ENCODE peak calls at places on chromosomes 11 and 22, in four cellular contexts. T is breast epithelium, B is neuronal stem cell, W is HL-60. X is an unnamed sample.

GRCh38 chr11:112661571-112661970 is 299.6 kb upstream of the NCAM1 start:
- DNase-seq in T (no peak), B (peak), W (no peak), X (no peak)

GRCh38 chr22:31857247-31857646 is 87.1 kb upstream of the YWHAH start:
- DNase-seq in T (no peak), B (peak), W (no peak), X (no peak)

GRCh38 chr11:133726576-133726975 is 118.7 kb downstream of the SPATA19 start:
- DNase-seq in T (no peak), B (no peak), W (no peak), X (no peak)

GRCh38 chr11:102318469-102318868 is 1.2 kb downstream of the BIRC3 start:
- DNase-seq in T (no peak), B (no peak), W (no peak), X (no peak)

GRCh38 chr22:40418366-40419201 is 48.2 kb downstream of the SGSM3 start:
- DNase-seq in T (no peak), B (no peak), W (no peak), X (no peak)

GRCh38 chr11:33912405-33913361 is 20.8 kb upstream of the LMO2 start:
- DNase-seq in T (no peak), B (peak), W (peak), X (no peak)

GRCh38 chr11:113162590-113162961 is 151.8 kb upstream of the TTC12 start:
- DNase-seq in T (no peak), B (no peak), W (no peak), X (peak)

GRCh38 chr22:29004647-29005371 is 56.8 kb downstream of the C22orf31 start:
- DNase-seq in T (peak), B (peak), W (no peak), X (no peak)

GRCh38 chr11:94457118-94458029 is 36.3 kb downstream of the MRE11 start:
- DNase-seq in T (no peak), B (no peak), W (no peak), X (no peak)

GRCh38 chr11:15912825-15913224 is 443.5 kb downstream of the SOX6 start:
- DNase-seq in T (no peak), B (no peak), W (no peak), X (no peak)

GRCh38 chr22:29060251-29060650 is 1.4 kb downstream of the C22orf31 start:
- DNase-seq in T (no peak), B (no peak), W (no peak), X (no peak)

GRCh38 chr11:69705901-69706787 is 2.3 kb upstream of the FGF19 start:
- DNase-seq in T (no peak), B (no peak), W (no peak), X (no peak)

GRCh38 chr11:66015094-66015881 is 3.5 kb downstream of the CST6 start:
- DNase-seq in T (no peak), B (no peak), W (no peak), X (no peak)

GRCh38 chr11:126518996-126519351 is 163.5 kb downstream of the ST3GAL4 start:
- DNase-seq in T (no peak), B (no peak), W (no peak), X (no peak)

GRCh38 chr22:41563051-41563711 is 2.4 kb downstream of the CSDC2 start:
- DNase-seq in T (no peak), B (no peak), W (no peak), X (no peak)

GRCh38 chr11:6210274-6210955 is 5.1 kb downstream of the C11orf42 start:
- DNase-seq in T (no peak), B (no peak), W (no peak), X (no peak)

GRCh38 chr11:44005076-44005800 is 42.5 kb upstream of the ACCSL start:
- DNase-seq in T (no peak), B (peak), W (no peak), X (no peak)

GRCh38 chr22:22759889-22760546 is 115.6 kb downstream of the GGTLC2 start:
- DNase-seq in T (no peak), B (no peak), W (no peak), X (no peak)

GRCh38 chr22:43412808-43413785 is 1.3 kb downstream of the MPPED1 start:
- DNase-seq in T (no peak), B (peak), W (no peak), X (no peak)

GRCh38 chr11:113014731-113015455 is 53.7 kb downstream of the NCAM1 start:
- DNase-seq in T (no peak), B (no peak), W (no peak), X (no peak)

GRCh38 chr11:69371731-69372588 is 78.0 kb downstream of the MYEOV start:
- DNase-seq in T (no peak), B (no peak), W (no peak), X (no peak)

GRCh38 chr11:130096042-130096441 is 26.3 kb downstream of the APLP2 start:
- DNase-seq in T (no peak), B (no peak), W (no peak), X (no peak)

GRCh38 chr11:110777765-110778164 is 65.5 kb upstream of the ARHGAP20 start:
- DNase-seq in T (no peak), B (no peak), W (no peak), X (no peak)

GRCh38 chr22:43435851-43436535 is 24.2 kb downstream of the MPPED1 start:
- DNase-seq in T (peak), B (no peak), W (no peak), X (no peak)

GRCh38 chr22:17920145-17920605 is 104.2 kb downstream of the MICAL3 start:
- DNase-seq in T (peak), B (no peak), W (no peak), X (no peak)

GRCh38 chr11:93704237-93704636 is 37.1 kb downstream of the TAF1D start:
- DNase-seq in T (no peak), B (no peak), W (no peak), X (no peak)

GRCh38 chr22:19488884-19489843 is 9.4 kb downstream of the CDC45 start:
- DNase-seq in T (no peak), B (no peak), W (no peak), X (no peak)

GRCh38 chr11:101523634-101524260 is 60.1 kb downstream of the TRPC6 start:
- DNase-seq in T (no peak), B (no peak), W (no peak), X (no peak)

GRCh38 chr11:76823481-76824028 is 37.2 kb upstream of the ACER3 start:
- DNase-seq in T (no peak), B (no peak), W (no peak), X (no peak)

GRCh38 chr11:5992604-5993251 is 5.9 kb upstream of the OR52L1 start:
- DNase-seq in T (no peak), B (peak), W (no peak), X (no peak)

GRCh38 chr11:126175261-126175885 is 36.1 kb downstream of the RPUSD4 start:
- DNase-seq in T (peak), B (no peak), W (no peak), X (peak)

GRCh38 chr22:29258407-29259252 is 9.2 kb downstream of the RHBDD3 start:
- DNase-seq in T (no peak), B (no peak), W (no peak), X (no peak)

GRCh38 chr11:125166347-125166841 is 1.8 kb downstream of the PKNOX2 start:
- DNase-seq in T (no peak), B (peak), W (no peak), X (no peak)

GRCh38 chr11:60265373-60266214 is 14.9 kb upstream of the MS4A4A start:
- DNase-seq in T (no peak), B (peak), W (no peak), X (no peak)

GRCh38 chr22:49880281-49880680 is 26.6 kb downstream of the ZBED4 start:
- DNase-seq in T (no peak), B (no peak), W (no peak), X (no peak)

GRCh38 chr22:39174498-39175120 is 22.1 kb upstream of the CBX7 start:
- DNase-seq in T (peak), B (peak), W (no peak), X (peak)

GRCh38 chr11:13782395-13783080 is 114.1 kb downstream of the FAR1 start:
- DNase-seq in T (no peak), B (no peak), W (no peak), X (no peak)

GRCh38 chr22:43014062-43014875 is 680 bp downstream of the PACSIN2 start:
- DNase-seq in T (peak), B (peak), W (no peak), X (no peak)

GRCh38 chr11:32884023-32884422 is 8.6 kb upstream of the QSER1 start:
- DNase-seq in T (no peak), B (no peak), W (no peak), X (no peak)

DNA sequence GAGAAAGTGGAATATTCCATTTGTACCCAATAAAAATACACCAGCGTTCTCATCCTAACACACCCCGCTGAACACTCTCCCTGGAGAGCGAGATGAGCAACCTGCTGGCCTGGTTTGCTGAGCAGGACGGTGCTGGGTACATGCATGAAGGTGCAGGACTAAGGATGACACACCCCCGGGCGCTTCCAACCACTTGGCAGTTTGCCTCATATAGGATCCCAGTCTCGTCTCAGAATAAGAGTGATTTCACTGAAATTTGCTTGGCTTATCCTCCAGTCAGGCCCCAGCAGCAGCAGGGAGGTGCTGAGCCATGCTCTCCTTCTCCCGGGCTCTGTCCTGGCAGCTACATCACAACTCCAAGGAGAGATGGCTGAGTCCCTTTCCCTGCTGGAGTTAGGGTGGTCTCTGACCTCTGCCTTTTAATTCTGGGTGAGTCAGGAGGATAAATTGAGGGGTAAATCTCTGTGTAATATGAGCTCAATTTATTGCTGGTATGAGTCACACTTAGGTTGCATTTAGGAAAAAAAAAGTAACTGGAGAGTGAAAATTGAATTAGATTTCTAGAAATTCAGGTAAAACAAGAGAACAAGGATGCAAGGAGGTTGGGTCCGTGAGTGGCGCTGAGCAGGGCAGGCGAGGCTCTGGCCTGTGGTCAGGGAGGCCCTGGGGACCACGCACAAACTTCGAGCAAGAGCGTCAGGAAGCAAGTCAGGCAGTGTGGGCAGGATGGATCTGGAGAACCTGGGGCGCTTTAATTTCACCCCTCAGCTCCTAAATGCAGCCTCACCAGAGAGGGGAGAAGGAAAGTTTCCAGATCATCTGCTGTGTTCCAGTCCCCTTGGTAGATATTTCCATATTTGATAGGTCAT is 974.0 kb downstream of the TBC1D22A start:
- DNase-seq in T (no peak), B (no peak), W (no peak), X (no peak)
- H3K4me3 ChIP-seq in T (no peak), B (no peak), W (no peak), X (no peak)

DNA sequence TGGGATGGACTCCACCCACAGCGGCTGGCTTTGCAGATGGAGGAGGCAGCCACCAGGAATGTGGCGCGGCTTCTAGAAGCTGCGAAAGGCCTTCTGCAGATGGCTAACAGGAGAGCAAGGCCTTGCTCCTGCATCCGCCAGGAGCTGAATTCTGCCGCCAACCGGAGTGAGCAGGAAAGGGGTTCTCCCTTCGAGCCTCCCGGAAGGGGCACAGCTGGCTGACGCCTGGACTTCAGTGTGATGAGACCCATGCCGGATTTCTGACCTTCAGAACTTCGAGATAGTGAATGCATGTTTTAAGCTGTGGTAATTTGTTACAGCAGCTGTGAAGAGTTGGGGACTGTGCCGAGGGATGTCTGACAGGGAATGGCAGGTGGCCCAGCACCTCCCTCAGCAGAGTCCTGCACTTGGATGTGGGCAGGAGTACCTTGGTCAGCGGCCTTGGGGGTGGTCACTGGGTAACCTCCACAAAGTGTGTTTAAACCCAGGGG is 7.7 kb downstream of the TBC1D22A start:
- DNase-seq in T (no peak), B (no peak), W (no peak), X (no peak)
- H3K4me3 ChIP-seq in T (no peak), B (no peak), W (no peak), X (no peak)

GRCh38 chr11:45665206-45665932 is at the start of gene CHST1:
- DNase-seq in T (no peak), B (no peak), W (peak), X (no peak)

GRCh38 chr11:45664376-45665205 is 831 bp downstream of the CHST1 start:
- DNase-seq in T (no peak), B (no peak), W (no peak), X (no peak)

GRCh38 chr11:45662665-45663485 is 2.5 kb downstream of the CHST1 start:
- DNase-seq in T (no peak), B (no peak), W (no peak), X (no peak)

GRCh38 chr11:45662096-45662664 is 3.2 kb downstream of the CHST1 start:
- DNase-seq in T (no peak), B (no peak), W (no peak), X (no peak)

DNA sequence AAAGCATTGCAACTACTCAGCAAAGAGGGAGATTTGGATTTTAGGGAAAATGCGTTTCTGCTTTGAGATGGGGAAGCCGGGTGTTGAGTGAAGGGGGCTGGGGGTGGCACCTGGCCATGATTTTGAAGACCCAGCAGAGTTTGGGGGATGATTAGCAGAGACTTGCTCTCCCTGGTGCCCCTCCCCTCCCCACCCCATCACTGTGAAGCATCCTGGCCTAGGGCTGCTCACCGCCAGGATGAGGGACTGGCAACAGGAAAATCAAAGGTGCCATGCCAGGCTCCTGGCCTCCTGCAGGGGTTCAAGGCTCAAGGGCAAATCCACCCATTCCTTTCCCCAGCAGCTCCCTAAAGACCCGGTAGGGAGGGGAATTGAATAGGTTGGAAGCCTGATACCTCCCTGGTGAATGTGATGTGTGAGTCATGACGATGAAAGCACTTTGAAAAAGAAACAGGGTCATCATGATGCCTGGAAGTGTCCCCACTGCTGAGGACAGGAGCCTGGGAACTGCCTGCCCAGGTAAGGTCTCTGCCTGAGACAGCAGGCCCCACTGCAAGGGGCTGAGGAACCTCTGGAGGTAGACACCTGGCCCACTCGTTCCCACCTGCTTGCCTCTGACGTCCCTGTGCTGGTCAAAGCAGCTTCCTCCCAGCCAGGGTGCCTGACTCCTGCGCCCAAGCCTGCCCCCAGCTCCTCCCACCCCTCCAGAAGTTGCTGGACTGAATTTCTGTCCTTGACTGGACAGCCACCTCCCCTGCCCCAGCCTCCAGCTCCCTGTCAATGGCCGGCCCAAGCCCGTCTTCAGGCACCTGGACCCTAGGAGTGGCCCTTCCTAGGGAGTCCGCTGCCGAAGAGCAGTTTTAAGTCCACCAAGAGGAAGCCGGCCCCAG is 1.7 kb downstream of the CHST1 start:
- DNase-seq in T (no peak), B (no peak), W (no peak), X (no peak)
- H3K4me3 ChIP-seq in T (peak), B (no peak), W (no peak), X (peak)

GRCh38 chr11:73219396-73220285 is 1.6 kb downstream of the P2RY2 start:
- DNase-seq in T (no peak), B (no peak), W (no peak), X (no peak)
- H3K4me3 ChIP-seq in T (no peak), B (no peak), W (peak), X (no peak)

GRCh38 chr11:119338318-119338890 is 2.3 kb downstream of the C1QTNF5 start:
- DNase-seq in T (no peak), B (peak), W (no peak), X (peak)
- H3K4me3 ChIP-seq in T (peak), B (no peak), W (no peak), X (no peak)

DNA sequence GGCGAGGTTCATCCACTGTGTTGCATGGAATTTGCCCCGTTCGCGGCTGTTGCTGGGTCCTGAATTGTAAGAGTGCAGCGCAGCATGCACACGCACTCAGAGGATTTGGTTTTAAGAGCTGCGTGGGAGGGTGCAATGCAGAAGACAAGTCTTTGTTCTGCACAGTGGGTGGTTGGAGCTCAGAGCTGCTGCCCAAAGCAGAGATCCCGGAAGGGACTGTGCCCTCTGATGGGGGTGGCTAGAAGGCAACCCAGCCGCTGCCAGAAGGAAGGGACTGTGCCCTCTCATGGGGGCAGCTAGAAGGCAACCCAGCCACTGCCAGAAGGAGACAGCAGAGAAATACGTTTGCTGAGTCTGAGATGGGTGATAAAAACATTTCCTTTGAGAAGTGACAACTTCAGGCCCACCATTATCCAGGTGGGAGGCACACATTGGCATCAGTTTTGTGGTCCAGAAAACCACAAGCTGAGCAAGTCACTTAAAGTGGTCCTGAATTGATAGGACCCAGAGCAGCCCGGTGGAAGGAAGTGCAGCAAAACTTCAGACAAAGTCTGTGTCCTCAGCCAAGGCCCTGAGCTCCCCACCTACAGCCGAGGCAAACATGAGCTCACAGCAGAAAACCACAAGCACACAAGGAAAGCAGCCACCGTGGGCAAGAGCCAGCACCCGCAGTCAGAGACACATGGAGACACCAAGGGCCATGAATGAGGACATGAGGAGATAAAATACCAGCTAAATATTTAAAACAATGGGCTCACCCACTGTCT is 4.2 kb downstream of the KRTAP5-6 start:
- DNase-seq in T (peak), B (peak), W (no peak), X (no peak)
- H3K4me3 ChIP-seq in T (no peak), B (no peak), W (no peak), X (no peak)

GRCh38 chr11:8806974-8807373 is 104.0 kb upstream of the AKIP1 start:
- DNase-seq in T (no peak), B (no peak), W (no peak), X (no peak)

GRCh38 chr11:8809605-8810272 is 101.2 kb upstream of the AKIP1 start:
- DNase-seq in T (no peak), B (no peak), W (no peak), X (no peak)

GRCh38 chr11:8809185-8809584 is 101.8 kb upstream of the AKIP1 start:
- DNase-seq in T (no peak), B (no peak), W (no peak), X (no peak)

GRCh38 chr11:8807544-8808225 is 103.3 kb upstream of the AKIP1 start:
- DNase-seq in T (no peak), B (no peak), W (no peak), X (peak)

DNA sequence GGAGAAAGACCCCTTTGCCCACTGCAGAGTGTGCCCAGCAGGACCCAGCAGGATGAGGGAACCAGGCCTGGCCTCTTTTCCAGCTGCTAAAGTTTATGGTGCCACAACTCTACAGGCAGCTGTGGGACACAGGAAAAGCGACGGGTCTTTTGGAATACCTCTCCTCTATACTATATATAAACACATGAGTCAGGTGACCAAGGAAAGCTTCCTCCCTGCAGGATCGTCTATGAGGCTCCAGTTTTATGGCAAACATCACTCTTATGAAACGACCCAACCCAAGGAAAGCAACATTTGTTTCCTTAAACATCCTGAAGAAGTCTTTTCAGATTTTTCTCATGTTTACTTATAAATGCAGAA is 102.8 kb upstream of the AKIP1 start:
- DNase-seq in T (no peak), B (no peak), W (no peak), X (no peak)
- H3K4me3 ChIP-seq in T (peak), B (no peak), W (no peak), X (peak)